ENCODE peak calls at places on chromosomes 13 and 19, in ten cellular contexts. D, J, W, I, Q, S, T, H, Y and B are unnamed samples.

GRCh38 chr13:86655561-86655960 is 856.3 kb upstream of the SLITRK6 start:
- DNase-seq in D (no peak), W (no peak), J (no peak), Y (no peak), H (no peak), Q (no peak), T (no peak), S (no peak), I (no peak), B (no peak)

GRCh38 chr13:22926176-22927007 is 254.4 kb upstream of the SGCG start:
- DNase-seq in S (no peak), Y (no peak), T (no peak), D (peak), I (peak), H (peak), J (peak), W (no peak), Q (no peak), B (peak)

GRCh38 chr19:43720936-43721335 is 5.1 kb downstream of the IRGC start:
- DNase-seq in I (no peak), T (peak), W (no peak), Y (no peak), J (no peak), H (no peak), Q (no peak), D (no peak), S (no peak), B (no peak)

GRCh38 chr19:17026706-17027427 is at the start of gene CPAMD8:
- DNase-seq in H (no peak), Y (no peak), W (no peak), J (no peak), T (no peak), I (no peak), S (no peak), D (no peak), Q (no peak), B (no peak)

GRCh38 chr13:44853641-44854040 is 135.6 kb downstream of the NUFIP1 start:
- DNase-seq in J (no peak), Q (no peak), S (no peak), I (peak), H (no peak), D (peak), T (no peak), Y (peak), W (no peak), B (no peak)

GRCh38 chr13:34627499-34627898 is 314.6 kb upstream of the NBEA start:
- DNase-seq in Q (no peak), T (no peak), I (no peak), S (no peak), W (no peak), J (no peak), D (no peak), H (no peak), Y (no peak), B (no peak)

GRCh38 chr13:26541678-26542553 is 15.6 kb upstream of the WASF3 start:
- DNase-seq in H (no peak), J (no peak), S (no peak), Y (no peak), W (no peak), I (no peak), D (no peak), T (no peak), Q (no peak), B (no peak)

GRCh38 chr19:13164370-13165090 is 14.3 kb downstream of the IER2 start:
- DNase-seq in S (no peak), Q (peak), T (peak), Y (no peak), D (peak), J (peak), I (peak), W (no peak), H (peak), B (peak)

GRCh38 chr13:102041544-102041943 is 360.3 kb downstream of the FGF14 start:
- DNase-seq in Y (no peak), I (no peak), Q (no peak), W (no peak), D (no peak), J (no peak), S (no peak), T (no peak), H (no peak), B (no peak)

GRCh38 chr19:45303269-45304060 is 19.2 kb downstream of the CKM start:
- DNase-seq in D (no peak), W (no peak), J (no peak), H (no peak), Q (no peak), I (no peak), Y (no peak), S (no peak), T (no peak), B (no peak)

GRCh38 chr13:85659493-85659892 is 139.7 kb downstream of the SLITRK6 start:
- DNase-seq in Q (no peak), Y (no peak), T (no peak), J (no peak), W (no peak), H (peak), D (peak), S (no peak), I (no peak), B (no peak)

GRCh38 chr13:110771194-110771593 is 57.7 kb downstream of the ING1 start:
- DNase-seq in D (peak), Y (no peak), Q (no peak), T (peak), H (no peak), S (no peak), W (no peak), J (no peak), I (no peak), B (no peak)

GRCh38 chr13:94251801-94252200 is 227.7 kb downstream of the DCT start:
- DNase-seq in H (peak), S (no peak), I (no peak), Y (no peak), T (peak), Q (no peak), J (peak), D (peak), W (no peak), B (peak)

GRCh38 chr19:34096020-34096915 is 76.0 kb upstream of the LSM14A start:
- DNase-seq in W (peak), H (peak), I (no peak), J (no peak), Y (no peak), T (peak), Q (peak), D (peak), S (peak), B (peak)

GRCh38 chr13:37109080-37109678 is 3.7 kb upstream of the CSNK1A1L start:
- DNase-seq in T (peak), Y (no peak), Q (no peak), J (no peak), H (peak), S (no peak), I (no peak), D (peak), W (peak), B (peak)

GRCh38 chr13:92590503-92590908 is 636.1 kb upstream of the GPC6 start:
- DNase-seq in J (no peak), I (no peak), S (no peak), Q (peak), D (peak), W (no peak), Y (no peak), T (no peak), H (peak), B (peak)

GRCh38 chr19:32324631-32325215 is 20.7 kb upstream of the ZNF507 start:
- DNase-seq in W (no peak), D (peak), H (no peak), T (no peak), S (no peak), I (no peak), J (no peak), Q (no peak), Y (no peak), B (peak)

GRCh38 chr19:3656073-3656746 is 29.6 kb upstream of the CACTIN start:
- DNase-seq in W (peak), Q (no peak), H (peak), J (no peak), S (no peak), D (peak), I (no peak), Y (no peak), T (peak), B (no peak)

GRCh38 chr19:19459707-19460251 is 54.3 kb downstream of the GATAD2A start:
- DNase-seq in I (no peak), H (peak), Y (peak), Q (no peak), D (peak), S (no peak), J (no peak), T (peak), W (no peak), B (peak)

GRCh38 chr13:75016225-75016624 is 465.7 kb downstream of the TBC1D4 start:
- DNase-seq in Q (no peak), I (no peak), Y (no peak), S (no peak), H (no peak), T (peak), D (no peak), J (no peak), W (no peak), B (no peak)
- H3K4me3 ChIP-seq in Q (no peak), I (no peak), Y (no peak), S (no peak), H (no peak), T (no peak), D (no peak), J (no peak), W (no peak), B (no peak)

GRCh38 chr13:107681611-107682010 is 533.7 kb downstream of the LIG4 start:
- DNase-seq in S (no peak), H (no peak), Q (no peak), J (no peak), I (no peak), D (no peak), T (no peak), W (no peak), Y (no peak), B (no peak)

GRCh38 chr13:107685876-107686275 is 529.5 kb downstream of the LIG4 start:
- DNase-seq in Q (no peak), W (no peak), J (no peak), Y (no peak), D (no peak), S (no peak), T (no peak), H (no peak), I (no peak), B (no peak)

GRCh38 chr13:107675847-107676550 is 539.3 kb downstream of the LIG4 start:
- DNase-seq in I (no peak), D (no peak), Q (no peak), S (no peak), J (no peak), Y (no peak), T (no peak), W (no peak), H (no peak), B (no peak)

GRCh38 chr13:107678075-107678689 is 537.2 kb downstream of the LIG4 start:
- DNase-seq in Y (no peak), I (no peak), Q (no peak), W (no peak), S (no peak), D (no peak), J (no peak), T (no peak), H (peak), B (no peak)

GRCh38 chr13:107680115-107680514 is 535.2 kb downstream of the LIG4 start:
- DNase-seq in W (no peak), S (no peak), T (no peak), Y (no peak), Q (no peak), D (peak), J (no peak), H (no peak), I (no peak), B (no peak)
- TF ChIP-seq CTCF in W (no peak), S (no peak), T (no peak), Y (no peak), Q (peak), D (no peak), J (no peak), H (no peak), I (no peak), B (no peak)

DNA sequence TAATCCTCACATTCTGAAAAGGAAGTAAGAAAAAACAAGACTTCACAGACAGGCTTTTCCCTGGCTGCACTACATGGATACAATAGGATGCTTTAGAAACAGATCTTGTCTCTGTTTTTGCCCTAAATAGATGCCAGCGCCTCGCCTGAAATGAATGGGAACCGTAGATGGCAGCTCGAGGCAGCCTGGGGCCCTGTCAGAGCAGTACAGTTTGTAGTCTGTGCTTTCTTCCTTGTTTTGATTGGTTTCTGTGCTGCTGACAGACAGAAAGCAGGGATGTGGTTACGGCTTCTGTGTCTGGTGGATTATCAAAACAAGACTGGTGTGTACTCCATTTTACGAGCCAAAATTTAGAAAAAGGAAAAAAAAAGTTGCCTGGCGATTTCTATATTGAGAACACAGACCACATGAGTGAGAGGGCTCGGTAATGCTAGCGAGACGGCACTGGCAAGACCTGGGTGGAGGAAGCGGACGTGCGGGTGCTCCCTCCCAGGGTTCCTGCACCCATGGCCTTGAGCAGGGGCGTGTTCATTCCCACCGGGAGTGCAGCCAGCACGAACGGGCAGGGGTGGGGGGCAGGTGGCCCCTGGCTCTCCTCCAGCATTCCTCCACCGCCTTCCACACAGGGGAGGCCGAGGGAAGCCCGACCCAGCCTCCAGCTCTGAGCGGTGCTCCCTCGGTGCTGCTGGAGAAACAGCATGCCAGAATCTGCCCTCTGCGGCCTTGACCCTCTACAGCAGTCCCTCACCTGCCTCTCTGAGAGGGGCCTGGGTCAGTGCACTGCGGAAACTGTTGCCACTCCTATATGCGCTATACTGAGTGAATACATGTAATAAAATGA is 37.5 kb upstream of the C1QTNF9 start:
- DNase-seq in J (peak), Q (peak), I (peak), W (no peak), Y (peak), S (peak), D (peak), H (peak), T (peak), B (peak)
- H3K4me3 ChIP-seq in J (peak), Q (peak), I (peak), W (peak), Y (peak), S (peak), D (no peak), H (peak), T (peak), B (peak)

GRCh38 chr19:49846408-49846807 is 4.6 kb upstream of the PTOV1 start:
- DNase-seq in T (no peak), Q (no peak), H (no peak), W (no peak), S (no peak), J (no peak), D (no peak), I (no peak), Y (no peak), B (no peak)

GRCh38 chr19:49847731-49848696 is 2.9 kb upstream of the PTOV1 start:
- DNase-seq in W (peak), I (no peak), Q (peak), D (peak), S (no peak), H (peak), Y (no peak), T (peak), J (no peak), B (peak)

GRCh38 chr19:49843265-49843664 is 7.7 kb upstream of the PTOV1 start:
- DNase-seq in Y (no peak), I (no peak), D (no peak), W (no peak), T (no peak), J (no peak), H (no peak), Q (no peak), S (peak), B (no peak)

GRCh38 chr19:49844138-49844740 is 6.7 kb upstream of the PTOV1 start:
- DNase-seq in W (no peak), S (no peak), Q (no peak), J (no peak), I (no peak), Y (no peak), D (no peak), H (no peak), T (no peak), B (no peak)

GRCh38 chr19:49845433-49845832 is 5.5 kb upstream of the PTOV1 start:
- DNase-seq in S (no peak), Q (no peak), D (no peak), I (no peak), T (no peak), W (no peak), J (no peak), H (no peak), Y (no peak), B (no peak)
- TF ChIP-seq CTCF in S (no peak), Q (no peak), D (no peak), I (no peak), T (no peak), W (no peak), J (no peak), H (no peak), Y (no peak), B (no peak)

DNA sequence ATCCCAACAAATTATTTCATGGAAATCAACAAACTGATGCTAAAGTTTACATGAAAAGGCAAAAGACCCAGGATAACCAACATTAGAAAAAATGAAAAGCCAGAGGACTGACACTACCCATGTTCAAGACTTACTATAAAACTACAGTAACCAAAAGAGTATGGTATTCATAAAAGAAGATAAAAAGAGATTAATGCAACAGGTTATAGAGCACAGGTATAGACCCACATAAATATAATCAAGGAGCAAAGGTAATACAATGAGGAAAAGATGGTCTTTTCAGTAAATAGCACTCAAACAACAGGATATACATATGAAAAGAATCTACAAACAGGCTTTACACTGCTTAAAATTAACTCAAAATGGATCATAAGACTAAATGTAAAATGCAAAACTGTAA is 1342.7 kb downstream of the UQCRFS1 start:
- DNase-seq in J (no peak), H (no peak), T (no peak), W (no peak), Y (no peak), S (no peak), D (no peak), I (no peak), Q (no peak), B (no peak)
- H3K4me3 ChIP-seq in J (no peak), H (no peak), T (no peak), W (no peak), Y (no peak), S (no peak), D (no peak), I (no peak), Q (no peak), B (no peak)

GRCh38 chr13:113888701-113889330 is 24.9 kb upstream of the GAS6 start:
- DNase-seq in W (no peak), I (no peak), H (peak), Q (no peak), J (no peak), S (no peak), T (no peak), Y (peak), D (no peak), B (peak)

GRCh38 chr13:113889467-113889866 is 25.6 kb upstream of the GAS6 start:
- DNase-seq in Q (no peak), S (no peak), D (no peak), Y (peak), I (no peak), W (no peak), J (no peak), H (no peak), T (no peak), B (no peak)

GRCh38 chr13:113887700-113888201 is 23.9 kb upstream of the GAS6 start:
- DNase-seq in Q (no peak), Y (peak), S (no peak), J (no peak), W (no peak), D (peak), I (no peak), H (peak), T (peak), B (peak)

GRCh38 chr13:113886561-113887112 is 22.8 kb upstream of the GAS6 start:
- DNase-seq in I (no peak), Q (no peak), J (no peak), T (no peak), W (no peak), H (no peak), D (no peak), S (no peak), Y (peak), B (no peak)

GRCh38 chr13:113890758-113891480 is 27.0 kb upstream of the GAS6 start:
- DNase-seq in H (no peak), I (no peak), D (no peak), J (no peak), Y (no peak), Q (no peak), T (no peak), S (no peak), W (no peak), B (peak)
- TF ChIP-seq CTCF in H (no peak), I (no peak), D (no peak), J (no peak), Y (no peak), Q (no peak), T (no peak), S (no peak), W (no peak), B (no peak)

GRCh38 chr13:100039740-100040139 is 49.2 kb upstream of the PCCA start:
- DNase-seq in I (no peak), W (no peak), Y (no peak), D (no peak), H (peak), Q (peak), T (no peak), S (no peak), J (no peak), B (peak)
- H3K4me3 ChIP-seq in I (no peak), W (no peak), Y (no peak), D (no peak), H (no peak), Q (no peak), T (no peak), S (no peak), J (no peak), B (no peak)